ENCODE peak calls at places on chromosome 20, in six cellular contexts. K is iris pigment epithelial cell; P is T follicular helper cell; N is naive thymus-derived CD8-positive, alpha-beta T cell; J is foreskin fibroblast; M is activated T-helper 1 cell treated with anti-CD3 and anti-CD28 coated beads, Interleukin-2, amount 50 U/mL, for 16 hours. C is an unnamed sample.

GRCh38 chr20:35387334-35387733 is 24.4 kb downstream of the UQCC1 start:
- DNase-seq in M (no peak), N (no peak), P (no peak), J (peak; percentile 85), K (peak; percentile 73), C (no peak)

GRCh38 chr20:38893485-38894090 is 32.6 kb upstream of the FAM83D start:
- DNase-seq in K (peak; percentile 36), J (peak; percentile 78), N (peak; percentile 76), P (peak; percentile 74), M (peak; percentile 71), C (peak; percentile 88)

GRCh38 chr20:63351811-63352591 is 9.1 kb downstream of the CHRNA4 start:
- DNase-seq in P (no peak), M (no peak), N (no peak), K (no peak), J (no peak), C (no peak)

GRCh38 chr20:43409041-43409913 is 48.4 kb upstream of the SRSF6 start:
- DNase-seq in P (no peak), M (no peak), J (peak; percentile 66), K (peak; percentile 36), N (no peak), C (no peak)

GRCh38 chr20:32681175-32682084 is 7.7 kb upstream of the C20orf203 start:
- DNase-seq in N (no peak), K (no peak), P (no peak), J (peak; percentile 54), M (no peak), C (no peak)

GRCh38 chr20:37776049-37776448 is 82.2 kb downstream of the CTNNBL1 start:
- DNase-seq in K (no peak), J (no peak), N (no peak), P (no peak), M (no peak), C (no peak)

GRCh38 chr20:52493177-52493711 is 301.7 kb upstream of the ZFP64 start:
- DNase-seq in P (no peak), K (peak; percentile 35), M (no peak), N (no peak), J (no peak), C (no peak)

GRCh38 chr20:23143098-23143497 is 57.0 kb upstream of the CD93 start:
- DNase-seq in K (peak; percentile 85), P (no peak), J (peak; percentile 90), M (no peak), N (no peak), C (peak; percentile 86)

GRCh38 chr20:46375771-46376170 is 30.6 kb downstream of the ELMO2 start:
- DNase-seq in M (no peak), J (peak; percentile 34), N (no peak), P (no peak), K (peak; percentile 46), C (no peak)

GRCh38 chr20:38337561-38338140 is 8.6 kb upstream of the LBP start:
- DNase-seq in N (no peak), K (no peak), M (no peak), P (no peak), J (peak; percentile 17), C (no peak)

C was measured in posterior vena cava.